ENCODE peak calls at places on chromosomes 5 and 9, in ten cellular contexts. Z is renal cortical epithelial cell; W is stromal cell of bone marrow; I is T-helper 2 cell; N is HEK293T; O is heart left ventricle; K is cardiac fibroblast; F is astrocyte; U is NCI-H774; B is activated CD8-positive, alpha-beta memory T cell treated with anti-CD3 and anti-CD28 coated beads, Interleukin-2, amount 10 ng/mL, durations not matched to agents 7 days and 5 days. P is an unnamed sample.

GRCh38 chr5:150562832-150563231 is 54.9 kb downstream of the NDST1 start:
- DNase-seq in Z (peak; percentile 58), W (peak; percentile 29), I (no peak), N (no peak), O (no peak), K (peak; percentile 82), F (peak; percentile 34), U (peak; percentile 0), B (no peak), P (peak; percentile 37)

GRCh38 chr5:147406636-147407035 is 103.2 kb downstream of the DPYSL3 start:
- DNase-seq in Z (no peak), W (no peak), I (no peak), N (no peak), O (no peak), K (no peak), F (no peak), U (no peak), B (no peak), P (no peak)

GRCh38 chr5:109837226-109837861 is 147.6 kb downstream of the MAN2A1 start:
- DNase-seq in Z (no peak), W (no peak), I (no peak), N (no peak), O (no peak), K (no peak), F (no peak), U (no peak), B (no peak), P (no peak)

GRCh38 chr5:816176-816575 is 31.6 kb upstream of the ZDHHC11B start:
- DNase-seq in Z (no peak), W (no peak), I (no peak), N (no peak), O (no peak), K (no peak), F (no peak), U (no peak), B (no peak), P (peak; percentile 3)

GRCh38 chr9:79809477-79809876 is 237.7 kb downstream of the TLE4 start:
- DNase-seq in Z (no peak), W (no peak), I (no peak), N (no peak), O (no peak), K (no peak), F (no peak), U (no peak), B (no peak), P (no peak)

GRCh38 chr5:169988947-169989346 is 8.7 kb upstream of the INSYN2B start:
- DNase-seq in Z (peak; percentile 30), W (no peak), I (no peak), N (no peak), O (no peak), K (peak; percentile 78), F (no peak), U (no peak), B (no peak), P (no peak)

GRCh38 chr5:111392181-111392580 is 120.2 kb downstream of the STARD4 start:
- DNase-seq in Z (no peak), W (no peak), I (no peak), N (no peak), O (no peak), K (no peak), F (no peak), U (no peak), B (no peak), P (no peak)

GRCh38 chr9:94801242-94801641 is 74.7 kb downstream of the AOPEP start:
- DNase-seq in Z (no peak), W (peak; percentile 43), I (no peak), N (no peak), O (no peak), K (no peak), F (peak; percentile 53), U (no peak), B (no peak), P (no peak)

P was measured in NCI-H1694 treated with DMSO at 0.1 percent for 48 hours.